ENCODE peak calls at places on chromosomes 1 and 21, in ten cellular contexts. M, W, E, I, O, R, Y, T, U and L are unnamed samples.

GRCh38 chr1:40001456-40001855 is 39.1 kb upstream of the CAP1 start:
- DNase-seq in M (no peak), W (no peak), E (no peak), I (no peak), O (no peak), R (no peak), Y (no peak), T (no peak), U (no peak), L (no peak)

GRCh38 chr1:5959087-5959486 is 33.1 kb downstream of the NPHP4 start:
- DNase-seq in M (no peak), W (no peak), E (no peak), I (no peak), O (no peak), R (no peak), Y (no peak), T (no peak), U (no peak), L (no peak)

GRCh38 chr1:235275223-235275622 is 52.8 kb downstream of the ARID4B start:
- DNase-seq in M (no peak), W (no peak), E (no peak), I (no peak), O (no peak), R (no peak), Y (no peak), T (no peak), U (no peak), L (no peak)

GRCh38 chr1:156625436-156626078 is 6.3 kb downstream of the HAPLN2 start:
- DNase-seq in M (peak; percentile 86), W (peak; percentile 61), E (peak; percentile 46), I (peak; percentile 40), O (peak; percentile 68), R (peak; percentile 64), Y (peak; percentile 40), T (peak; percentile 36), U (no peak), L (peak; percentile 88)

GRCh38 chr1:14578156-14578555 is 20.3 kb upstream of the KAZN start:
- DNase-seq in M (no peak), W (no peak), E (peak; percentile 18), I (peak; percentile 58), O (peak; percentile 75), R (no peak), Y (no peak), T (no peak), U (no peak), L (no peak)

GRCh38 chr1:222709700-222710153 is 2.6 kb downstream of the AIDA start:
- DNase-seq in M (no peak), W (no peak), E (no peak), I (no peak), O (no peak), R (no peak), Y (no peak), T (no peak), U (no peak), L (no peak)

GRCh38 chr1:93980881-93981280 is 71.7 kb upstream of the GCLM start:
- DNase-seq in M (no peak), W (no peak), E (no peak), I (no peak), O (no peak), R (no peak), Y (no peak), T (no peak), U (no peak), L (no peak)

GRCh38 chr1:60386259-60386658 is 312.7 kb upstream of the C1orf87 start:
- DNase-seq in M (no peak), W (no peak), E (no peak), I (no peak), O (no peak), R (no peak), Y (no peak), T (no peak), U (no peak), L (no peak)

GRCh38 chr1:192983349-192983980 is 75.7 kb downstream of the UCHL5 start:
- DNase-seq in M (no peak), W (no peak), E (no peak), I (peak; percentile 36), O (peak; percentile 67), R (no peak), Y (no peak), T (no peak), U (no peak), L (no peak)

GRCh38 chr1:55288245-55288644 is 73.1 kb upstream of the USP24 start:
- DNase-seq in M (no peak), W (no peak), E (no peak), I (no peak), O (no peak), R (peak; percentile 80), Y (no peak), T (no peak), U (no peak), L (no peak)

GRCh38 chr21:42845296-42845965 is 33.9 kb downstream of the WDR4 start:
- DNase-seq in M (peak; percentile 33), W (peak; percentile 77), E (peak; percentile 10), I (no peak), O (no peak), R (no peak), Y (no peak), T (peak; percentile 68), U (no peak), L (peak; percentile 19)

GRCh38 chr1:62452951-62453350 is 16.1 kb downstream of the USP1 start:
- DNase-seq in M (no peak), W (no peak), E (no peak), I (no peak), O (peak; percentile 55), R (no peak), Y (no peak), T (no peak), U (no peak), L (no peak)

GRCh38 chr21:38376235-38376634 is 119.4 kb downstream of the KCNJ15 start:
- DNase-seq in M (no peak), W (no peak), E (no peak), I (no peak), O (no peak), R (no peak), Y (no peak), T (peak; percentile 46), U (no peak), L (no peak)

GRCh38 chr1:218339267-218339831 is 5.8 kb upstream of the TGFB2 start:
- DNase-seq in M (no peak), W (no peak), E (peak; percentile 69), I (no peak), O (peak; percentile 88), R (peak; percentile 47), Y (no peak), T (no peak), U (no peak), L (no peak)

GRCh38 chr1:21297975-21298374 is 7.7 kb upstream of the ECE1 start:
- DNase-seq in M (no peak), W (no peak), E (peak; percentile 73), I (no peak), O (no peak), R (no peak), Y (no peak), T (no peak), U (no peak), L (no peak)

GRCh38 chr1:226975259-226975908 is 35.3 kb downstream of the COQ8A start:
- DNase-seq in M (peak; percentile 17), W (no peak), E (no peak), I (no peak), O (no peak), R (no peak), Y (no peak), T (no peak), U (no peak), L (peak; percentile 70)

GRCh38 chr1:205456868-205457724 is 1.3 kb upstream of the BLACAT1 start:
- DNase-seq in M (peak; percentile 95), W (no peak), E (no peak), I (peak; percentile 94), O (no peak), R (peak; percentile 47), Y (no peak), T (no peak), U (peak; percentile 84), L (peak; percentile 95)

GRCh38 chr1:76005755-76006154 is 68.8 kb upstream of the ST6GALNAC3 start:
- DNase-seq in M (no peak), W (no peak), E (no peak), I (no peak), O (no peak), R (no peak), Y (no peak), T (no peak), U (no peak), L (no peak)

GRCh38 chr1:205286335-205286950 is 35.1 kb downstream of the NUAK2 start:
- DNase-seq in M (no peak), W (peak; percentile 40), E (peak; percentile 57), I (no peak), O (peak; percentile 60), R (no peak), Y (no peak), T (peak; percentile 41), U (no peak), L (no peak)

GRCh38 chr1:25195835-25196234 is 36.5 kb downstream of the SYF2 start:
- DNase-seq in M (no peak), W (no peak), E (no peak), I (no peak), O (no peak), R (no peak), Y (no peak), T (no peak), U (no peak), L (no peak)

GRCh38 chr1:17588048-17588781 is 48.7 kb downstream of the ARHGEF10L start:
- DNase-seq in M (peak; percentile 88), W (peak; percentile 85), E (peak; percentile 68), I (peak; percentile 72), O (no peak), R (no peak), Y (no peak), T (peak; percentile 61), U (no peak), L (peak; percentile 84)
- H3K4me3 ChIP-seq in M (no peak overlapping the region), W (no peak overlapping the region), E (peak overlapping the region; percentile 27), I (peak overlapping the region; percentile 19), O (no peak overlapping the region), R (no peak overlapping the region), Y (no peak overlapping the region), T (peak overlapping the region; percentile 25), U (peak overlapping the region; percentile 24), L (no peak overlapping the region)

GRCh38 chr21:41802684-41803083 is 35.8 kb upstream of the RIPK4 start:
- DNase-seq in M (no peak), W (no peak), E (peak; percentile 50), I (no peak), O (peak; percentile 57), R (peak; percentile 45), Y (peak; percentile 58), T (no peak), U (no peak), L (no peak)
- H3K36me3 ChIP-seq in M (peaks cover 45% of the 10 kb centered on the region), W (peaks cover 11% of the 10 kb centered on the region), E (peaks cover 11% of the 10 kb centered on the region), I (no peaks in the 10 kb centered on the region), O (peaks cover 16% of the 10 kb centered on the region), R (peaks cover 22% of the 10 kb centered on the region), Y (peaks cover 10% of the 10 kb centered on the region), T (no peaks in the 10 kb centered on the region), U (peaks cover 62% of the 10 kb centered on the region), L (peaks cover 1% of the 10 kb centered on the region)

GRCh38 chr1:34928066-34928864 is 1.2 kb downstream of the DLGAP3 start:
- DNase-seq in M (peak; percentile 56), W (no peak), E (no peak), I (peak; percentile 11), O (no peak), R (no peak), Y (no peak), T (no peak), U (no peak), L (peak; percentile 63)
- H3K4me3 ChIP-seq in M (peak overlapping the region; percentile 74), W (peak overlapping the region; percentile 44), E (no peak overlapping the region), I (peak overlapping the region; percentile 37), O (no peak overlapping the region), R (peak overlapping the region; percentile 40), Y (no peak overlapping the region), T (no peak overlapping the region), U (peak overlapping the region; percentile 68), L (peak overlapping the region; percentile 69)

GRCh38 chr1:23696335-23696989 is 4.9 kb downstream of the RPL11 start:
- DNase-seq in M (no peak), W (no peak), E (no peak), I (no peak), O (no peak), R (no peak), Y (no peak), T (no peak), U (no peak), L (no peak)
- H3K36me3 ChIP-seq in M (peaks cover 91% of the 10 kb centered on the region), W (peaks cover 73% of the 10 kb centered on the region), E (peaks cover 22% of the 10 kb centered on the region), I (peaks cover 35% of the 10 kb centered on the region), O (peaks cover 90% of the 10 kb centered on the region), R (peaks cover 90% of the 10 kb centered on the region), Y (peaks cover 46% of the 10 kb centered on the region), T (peaks cover 33% of the 10 kb centered on the region), U (peaks cover 72% of the 10 kb centered on the region), L (peaks cover 72% of the 10 kb centered on the region)